ENCODE peak calls at places on chromosomes 3 and 15, in four cellular contexts. I, C, X and F are unnamed samples.

GRCh38 chr3:120163816-120164215 is 69.6 kb upstream of the GSK3B start:
- DNase-seq in I (no peak), C (no peak), X (no peak), F (no peak)

GRCh38 chr3:114855839-114856238 is 291.2 kb downstream of the ZBTB20 start:
- DNase-seq in I (no peak), C (no peak), X (no peak), F (no peak)

GRCh38 chr3:177538064-177538742 is 340.9 kb upstream of the TBL1XR1 start:
- DNase-seq in I (peak; percentile 37), C (peak; percentile 49), X (no peak), F (no peak)

GRCh38 chr15:65077981-65078352 is 1.4 kb downstream of the KBTBD13 start:
- DNase-seq in I (peak; percentile 65), C (peak; percentile 72), X (peak; percentile 44), F (no peak)

GRCh38 chr3:46665763-46666470 is 27.6 kb downstream of the ALS2CL start:
- DNase-seq in I (no peak), C (no peak), X (no peak), F (no peak)

GRCh38 chr15:43511012-43511885 is 6.2 kb upstream of the MAP1A start:
- DNase-seq in I (peak; percentile 13), C (no peak), X (no peak), F (no peak)

GRCh38 chr3:7508821-7509220 is 647.9 kb downstream of the GRM7 start:
- DNase-seq in I (no peak), C (no peak), X (no peak), F (no peak)

GRCh38 chr3:71451812-71452211 is 131.7 kb downstream of the FOXP1 start:
- DNase-seq in I (no peak), C (no peak), X (no peak), F (no peak)

GRCh38 chr15:75200765-75201608 is 695 bp upstream of the C15orf39 start:
- DNase-seq in I (peak; percentile 92), C (no peak), X (no peak), F (no peak)

GRCh38 chr15:59424626-59425025 is 13.4 kb upstream of the FAM81A start:
- DNase-seq in I (no peak), C (no peak), X (no peak), F (no peak)

GRCh38 chr3:133461291-133461690 is 61.4 kb downstream of the BFSP2 start:
- DNase-seq in I (no peak), C (no peak), X (no peak), F (no peak)

GRCh38 chr3:24155291-24155690 is 210.2 kb downstream of the NR1D2 start:
- DNase-seq in I (no peak), C (no peak), X (no peak), F (no peak)

GRCh38 chr3:178257491-178257890 is 278.7 kb upstream of the KCNMB2 start:
- DNase-seq in I (no peak), C (no peak), X (no peak), F (no peak)

GRCh38 chr15:60090747-60091146 is 86.6 kb downstream of the FOXB1 start:
- DNase-seq in I (no peak), C (no peak), X (no peak), F (no peak)

GRCh38 chr15:85048430-85048829 is 66.8 kb downstream of the PDE8A start:
- DNase-seq in I (no peak), C (no peak), X (no peak), F (no peak)

GRCh38 chr15:60673918-60674558 is 195.1 kb upstream of the ICE2 start:
- DNase-seq in I (peak; percentile 84), C (no peak), X (no peak), F (no peak)

GRCh38 chr3:66603161-66603611 is 102.4 kb upstream of the LRIG1 start:
- DNase-seq in I (no peak), C (no peak), X (no peak), F (no peak)

GRCh38 chr3:12994607-12995388 is 78.4 kb downstream of the IQSEC1 start:
- DNase-seq in I (peak; percentile 90), C (peak; percentile 90), X (peak; percentile 78), F (peak; percentile 46)

GRCh38 chr3:124277516-124277890 is 285.6 kb upstream of the ROPN1 start:
- DNase-seq in I (peak; percentile 14), C (no peak), X (peak; percentile 23), F (no peak)

GRCh38 chr3:47852604-47853397 is 49.9 kb downstream of the DHX30 start:
- DNase-seq in I (no peak), C (no peak), X (no peak), F (no peak)

GRCh38 chr15:39506146-39506545 is 74.7 kb upstream of the THBS1 start:
- DNase-seq in I (no peak), C (no peak), X (no peak), F (no peak)

GRCh38 chr3:47685037-47685436 is 96.7 kb downstream of the SMARCC1 start:
- DNase-seq in I (no peak), C (no peak), X (no peak), F (no peak)

GRCh38 chr3:164375538-164375937 is 702.8 kb downstream of the SI start:
- DNase-seq in I (no peak), C (no peak), X (no peak), F (no peak)

GRCh38 chr3:159892171-159892791 is 96.4 kb upstream of the IL12A start:
- DNase-seq in I (peak; percentile 20), C (peak; percentile 47), X (no peak), F (no peak)

GRCh38 chr3:27200721-27201434 is 168.3 kb downstream of the NEK10 start:
- DNase-seq in I (no peak), C (no peak), X (no peak), F (no peak)

GRCh38 chr3:45927881-45928280 is 15.4 kb upstream of the CXCR6 start:
- DNase-seq in I (no peak), C (no peak), X (no peak), F (no peak)

GRCh38 chr3:117692416-117692995 is 982.9 kb downstream of the TUSC7 start:
- DNase-seq in I (no peak), C (no peak), X (no peak), F (no peak)

GRCh38 chr15:51992953-51993352 is 21.4 kb upstream of the LEO1 start:
- DNase-seq in I (no peak), C (no peak), X (no peak), F (no peak)

GRCh38 chr3:66418432-66419052 is 82.3 kb downstream of the LRIG1 start:
- DNase-seq in I (peak; percentile 75), C (peak; percentile 51), X (no peak), F (no peak)

GRCh38 chr15:98663606-98664005 is 15.3 kb downstream of the IGF1R start:
- DNase-seq in I (no peak), C (no peak), X (no peak), F (no peak)

GRCh38 chr3:42157915-42158538 is 66.9 kb downstream of the TRAK1 start:
- DNase-seq in I (no peak), C (no peak), X (no peak), F (no peak)

GRCh38 chr15:92164327-92165000 is 229.2 kb upstream of the ST8SIA2 start:
- DNase-seq in I (peak; percentile 31), C (no peak), X (no peak), F (no peak)

GRCh38 chr15:35306361-35306981 is 221.4 kb upstream of the NANOGP8 start:
- DNase-seq in I (no peak), C (no peak), X (no peak), F (no peak)

GRCh38 chr15:34014556-34014955 is 24.4 kb downstream of the AVEN start:
- DNase-seq in I (no peak), C (no peak), X (no peak), F (no peak)

GRCh38 chr3:160374472-160374871 is 24.6 kb downstream of the IFT80 start:
- DNase-seq in I (no peak), C (no peak), X (no peak), F (no peak)

DNA sequence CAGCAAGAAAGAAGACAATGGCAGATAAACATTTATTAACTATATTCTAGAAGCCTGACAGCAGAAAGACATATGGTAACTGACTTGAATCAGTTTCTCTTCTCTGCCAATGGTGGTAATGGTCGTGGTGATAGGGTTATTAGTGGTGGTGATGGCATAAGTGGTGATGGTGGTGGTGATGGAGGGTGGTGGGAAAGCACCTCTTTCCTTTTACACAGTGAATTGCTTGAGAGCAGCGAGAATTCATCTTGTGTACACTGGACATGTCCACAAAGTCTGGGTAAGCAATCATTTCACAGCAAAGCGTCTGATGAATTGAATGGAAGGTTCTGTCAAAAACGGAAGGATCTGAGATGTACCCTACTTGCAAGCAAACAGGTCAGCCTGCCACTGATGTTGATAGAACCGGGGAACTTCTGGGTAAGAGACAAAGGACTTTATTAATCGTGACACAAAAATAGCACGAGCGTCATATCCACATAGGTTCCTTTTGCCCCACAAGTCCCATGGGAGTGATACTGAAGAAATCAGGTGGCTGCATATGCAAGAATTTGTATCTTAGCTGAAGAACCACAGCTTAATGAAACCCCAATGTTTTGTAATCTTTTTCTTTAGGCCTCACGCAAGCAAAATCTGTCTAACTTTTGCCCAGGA is 23.5 kb upstream of the TBC1D5 start:
- DNase-seq in I (no peak), C (no peak), X (no peak), F (no peak)
- H3K27me3 ChIP-seq in I (no peaks in the 10 kb centered on the region), C (no peaks in the 10 kb centered on the region), X (no peaks in the 10 kb centered on the region), F (no peaks in the 10 kb centered on the region)

DNA sequence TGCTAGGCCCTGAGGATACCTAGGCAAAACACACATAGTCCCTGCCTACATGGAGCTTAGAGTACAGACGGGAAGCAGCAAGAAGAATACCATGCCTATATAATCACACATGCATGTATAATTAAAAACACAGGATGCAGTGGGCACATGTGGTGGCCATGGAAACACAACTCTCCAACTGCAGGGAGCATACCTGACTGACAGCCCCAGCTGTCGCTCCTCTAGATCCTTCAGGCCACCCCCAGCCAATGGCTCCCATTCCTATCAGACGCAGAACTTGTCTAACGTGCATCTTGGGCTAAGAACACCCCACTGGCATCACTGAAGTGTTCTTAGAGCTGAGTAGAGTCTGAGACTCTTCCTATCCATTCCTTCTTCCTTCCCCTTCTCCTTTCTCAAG is 125.5 kb upstream of the FRMD4B start:
- DNase-seq in I (no peak), C (no peak), X (no peak), F (no peak)
- H3K27me3 ChIP-seq in I (no peaks in the 10 kb centered on the region), C (no peaks in the 10 kb centered on the region), X (no peaks in the 10 kb centered on the region), F (no peaks in the 10 kb centered on the region)

GRCh38 chr3:38717603-38718240 is 68.2 kb upstream of the SCN5A start:
- DNase-seq in I (no peak), C (peak; percentile 69), X (no peak), F (no peak)

GRCh38 chr3:38722760-38723568 is 73.5 kb upstream of the SCN5A start:
- DNase-seq in I (no peak), C (no peak), X (no peak), F (no peak)

GRCh38 chr3:38721207-38721772 is 71.8 kb upstream of the SCN5A start:
- DNase-seq in I (no peak), C (no peak), X (no peak), F (no peak)

GRCh38 chr3:38723569-38724391 is 74.3 kb upstream of the SCN5A start:
- DNase-seq in I (peak; percentile 5), C (peak; percentile 57), X (no peak), F (no peak)

GRCh38 chr3:38720465-38720864 is 71.0 kb upstream of the SCN5A start:
- DNase-seq in I (no peak), C (no peak), X (no peak), F (no peak)
- H3K27me3 ChIP-seq in I (no peaks in the 10 kb centered on the region), C (no peaks in the 10 kb centered on the region), X (no peaks in the 10 kb centered on the region), F (no peaks in the 10 kb centered on the region)

GRCh38 chr3:194312743-194313281 is 38.3 kb downstream of the CPN2 start:
- DNase-seq in I (peak; percentile 58), C (no peak), X (peak; percentile 52), F (no peak)
- H3K27me3 ChIP-seq in I (no peaks in the 10 kb centered on the region), C (peaks cover 40% of the 10 kb centered on the region), X (peaks cover 3% of the 10 kb centered on the region), F (peaks cover 25% of the 10 kb centered on the region)